ENCODE peak calls at places on chromosomes 16 and 17, in ten cellular contexts. B is hippocampal formation; N is cardiac fibroblast; G is COR-L47; H is NCI-H2081; V is EL; I is stimulated activated CD8-positive, alpha-beta memory T cell treated with anti-CD3 and anti-CD28 coated beads, Interleukin-15, amount 100 ng/mL, for 1 hour; A is transverse colon; M is M059J; U is T-helper 2 cell. Z is an unnamed sample.

GRCh38 chr17:52158450-52159042 is at the start of gene CA10:
- DNase-seq in B (no peak), N (no peak), G (peak; percentile 0), H (peak; percentile 70), V (no peak), I (no peak), A (no peak), M (no peak), U (no peak), Z (no peak)

GRCh38 chr16:53045554-53046250 is 7.0 kb downstream of the CHD9NB start:
- DNase-seq in B (no peak), N (no peak), G (peak; percentile 4), H (no peak), V (no peak), I (no peak), A (peak; percentile 50), M (no peak), U (no peak), Z (no peak)

GRCh38 chr17:2962236-2962635 is 101.2 kb downstream of the OR1D5 start:
- DNase-seq in B (no peak), N (no peak), G (no peak), H (no peak), V (no peak), I (no peak), A (no peak), M (no peak), U (no peak), Z (no peak)

GRCh38 chr17:46194393-46195216 is 1.4 kb upstream of the KANSL1 start:
- DNase-seq in B (peak; percentile 22), N (peak; percentile 63), G (no peak), H (peak; percentile 12), V (peak; percentile 73), I (peak; percentile 38), A (no peak), M (peak; percentile 66), U (peak; percentile 13), Z (peak; percentile 23)

GRCh38 chr16:54055864-54056263 is 230.7 kb downstream of the IRX3 start:
- DNase-seq in B (no peak), N (no peak), G (no peak), H (no peak), V (no peak), I (no peak), A (no peak), M (peak; percentile 8), U (no peak), Z (no peak)

GRCh38 chr17:57902800-57903759 is 52.1 kb downstream of the CUEDC1 start:
- DNase-seq in B (peak; percentile 66), N (peak; percentile 87), G (peak; percentile 65), H (peak; percentile 68), V (peak; percentile 84), I (no peak), A (peak; percentile 80), M (peak; percentile 95), U (no peak), Z (peak; percentile 77)

GRCh38 chr16:88331989-88332920 is 50.5 kb upstream of the ZNF469 start:
- DNase-seq in B (no peak), N (peak; percentile 99), G (no peak), H (no peak), V (peak; percentile 100), I (no peak), A (peak; percentile 35), M (peak; percentile 100), U (no peak), Z (no peak)

GRCh38 chr17:7951143-7951792 is 19.3 kb downstream of the CNTROB start:
- DNase-seq in B (no peak), N (no peak), G (no peak), H (no peak), V (no peak), I (no peak), A (no peak), M (no peak), U (peak; percentile 14), Z (no peak)

GRCh38 chr16:27242868-27243590 is 25.5 kb downstream of the NSMCE1 start:
- DNase-seq in B (no peak), N (peak; percentile 91), G (peak; percentile 48), H (no peak), V (peak; percentile 88), I (no peak), A (no peak), M (peak; percentile 95), U (no peak), Z (peak; percentile 62)

GRCh38 chr16:89402962-89403361 is 87.4 kb downstream of the ANKRD11 start:
- DNase-seq in B (no peak), N (no peak), G (no peak), H (no peak), V (peak; percentile 31), I (no peak), A (no peak), M (no peak), U (no peak), Z (no peak)

GRCh38 chr17:40019140-40019991 is 4.1 kb downstream of the CSF3 start:
- DNase-seq in B (no peak), N (peak; percentile 83), G (no peak), H (no peak), V (peak; percentile 94), I (no peak), A (no peak), M (no peak), U (no peak), Z (no peak)

GRCh38 chr16:27269300-27270150 is 953 bp upstream of the NSMCE1 start:
- DNase-seq in B (no peak), N (no peak), G (no peak), H (no peak), V (no peak), I (no peak), A (no peak), M (no peak), U (no peak), Z (no peak)

GRCh38 chr16:72939247-72939646 is 108.7 kb downstream of the ZFHX3 start:
- DNase-seq in B (no peak), N (peak; percentile 78), G (no peak), H (no peak), V (no peak), I (no peak), A (peak; percentile 36), M (peak; percentile 39), U (no peak), Z (peak; percentile 35)

GRCh38 chr17:42683407-42684031 is 1.2 kb downstream of the CNTNAP1 start:
- DNase-seq in B (peak; percentile 27), N (peak; percentile 59), G (no peak), H (no peak), V (no peak), I (no peak), A (peak; percentile 58), M (no peak), U (no peak), Z (peak; percentile 21)

GRCh38 chr16:57577214-57577613 is 34.8 kb downstream of the ADGRG5 start:
- DNase-seq in B (no peak), N (no peak), G (no peak), H (no peak), V (no peak), I (no peak), A (no peak), M (no peak), U (no peak), Z (no peak)

GRCh38 chr16:59108374-59108773 is 374.3 kb upstream of the GOT2 start:
- DNase-seq in B (no peak), N (no peak), G (no peak), H (no peak), V (no peak), I (no peak), A (no peak), M (no peak), U (no peak), Z (no peak)

GRCh38 chr17:47915667-47916242 is 19.7 kb downstream of the SP2 start:
- DNase-seq in B (no peak), N (no peak), G (no peak), H (no peak), V (no peak), I (no peak), A (no peak), M (no peak), U (no peak), Z (no peak)

GRCh38 chr16:66199189-66199588 is 167.3 kb upstream of the CDH5 start:
- DNase-seq in B (no peak), N (peak; percentile 80), G (no peak), H (no peak), V (no peak), I (no peak), A (no peak), M (no peak), U (no peak), Z (no peak)

GRCh38 chr17:56148333-56148732 is 4.9 kb upstream of the ANKFN1 start:
- DNase-seq in B (no peak), N (no peak), G (no peak), H (no peak), V (no peak), I (no peak), A (no peak), M (no peak), U (no peak), Z (no peak)

GRCh38 chr17:66885417-66885816 is 50.5 kb downstream of the CACNG5 start:
- DNase-seq in B (no peak), N (no peak), G (peak; percentile 27), H (no peak), V (no peak), I (no peak), A (no peak), M (no peak), U (no peak), Z (no peak)

GRCh38 chr17:67132366-67132765 is 88.0 kb downstream of the CACNG1 start:
- DNase-seq in B (no peak), N (no peak), G (peak; percentile 45), H (peak; percentile 57), V (no peak), I (no peak), A (no peak), M (peak; percentile 7), U (no peak), Z (no peak)

GRCh38 chr17:15377608-15378007 is 36.2 kb upstream of the TEKT3 start:
- DNase-seq in B (peak; percentile 69), N (peak; percentile 81), G (no peak), H (no peak), V (peak; percentile 91), I (no peak), A (no peak), M (peak; percentile 84), U (no peak), Z (peak; percentile 70)

GRCh38 chr17:75317671-75318070 is 28.4 kb upstream of the SLC25A19 start:
- DNase-seq in B (no peak), N (no peak), G (peak; percentile 63), H (no peak), V (no peak), I (no peak), A (peak; percentile 65), M (no peak), U (no peak), Z (no peak)

GRCh38 chr16:89697161-89697615 is 4.3 kb downstream of the SPATA2L start:
- DNase-seq in B (no peak), N (no peak), G (peak; percentile 97), H (peak; percentile 78), V (no peak), I (no peak), A (no peak), M (no peak), U (no peak), Z (no peak)

GRCh38 chr16:2712063-2712441 is 8.0 kb downstream of the PRSS27 start:
- DNase-seq in B (no peak), N (no peak), G (no peak), H (no peak), V (no peak), I (no peak), A (no peak), M (no peak), U (no peak), Z (no peak)

GRCh38 chr17:41966453-41967140 is at the start of gene CNP:
- DNase-seq in B (peak; percentile 89), N (peak; percentile 95), G (peak; percentile 93), H (peak; percentile 86), V (peak; percentile 91), I (peak; percentile 84), A (peak; percentile 94), M (peak; percentile 86), U (peak; percentile 83), Z (peak; percentile 95)

GRCh38 chr17:82320956-82321927 is 3.8 kb upstream of the CD7 start:
- DNase-seq in B (no peak), N (no peak), G (no peak), H (peak; percentile 31), V (no peak), I (no peak), A (peak; percentile 40), M (no peak), U (peak; percentile 66), Z (no peak)

GRCh38 chr17:60491771-60492170 is 34.3 kb downstream of the APPBP2 start:
- DNase-seq in B (no peak), N (no peak), G (no peak), H (no peak), V (no peak), I (no peak), A (no peak), M (no peak), U (no peak), Z (no peak)

Z was measured in midbrain.